ENCODE peak calls at places on chromosomes 13 and 19, in eight cellular contexts. U is C1 segment of cervical spinal cord, Y is DMS 273 treated with DMSO at 0.1 percent for 48 hours, A is HS-5, G is colonic mucosa, L is GF-D8, S is D721Med, C is fibroblast of the aortic adventitia. I is an unnamed sample.

GRCh38 chr13:26379831-26380230 is 125.9 kb downstream of the CDK8 start:
- DNase-seq in U (no peak), Y (no peak), A (no peak), G (no peak), L (no peak), S (no peak), C (no peak), I (no peak)

GRCh38 chr19:18851673-18852325 is 20.0 kb downstream of the UPF1 start:
- DNase-seq in U (no peak), Y (no peak), A (no peak), G (no peak), L (no peak), S (no peak), C (no peak), I (no peak)

GRCh38 chr19:47377801-47378200 is 28.7 kb downstream of the DHX34 start:
- DNase-seq in U (no peak), Y (no peak), A (no peak), G (no peak), L (no peak), S (peak; percentile 6), C (no peak), I (no peak)

GRCh38 chr13:20980420-20980819 is 77.9 kb upstream of the XPO4 start:
- DNase-seq in U (no peak), Y (no peak), A (no peak), G (no peak), L (peak; percentile 92), S (no peak), C (no peak), I (no peak)

GRCh38 chr19:41273076-41273475 is 8.9 kb downstream of the HNRNPUL1 start:
- DNase-seq in U (no peak), Y (no peak), A (no peak), G (no peak), L (no peak), S (no peak), C (no peak), I (no peak)

GRCh38 chr19:7482584-7483439 is 6.0 kb downstream of the PEX11G start:
- DNase-seq in U (no peak), Y (no peak), A (no peak), G (peak; percentile 74), L (no peak), S (no peak), C (no peak), I (no peak)

GRCh38 chr13:34971473-34971872 is 29.4 kb downstream of the NBEA start:
- DNase-seq in U (no peak), Y (no peak), A (no peak), G (no peak), L (no peak), S (no peak), C (no peak), I (no peak)

GRCh38 chr13:22086593-22086992 is 415.7 kb downstream of the FGF9 start:
- DNase-seq in U (no peak), Y (no peak), A (no peak), G (no peak), L (no peak), S (no peak), C (peak; percentile 63), I (no peak)

GRCh38 chr13:42524487-42525034 is 49.4 kb upstream of the TNFSF11 start:
- DNase-seq in U (no peak), Y (no peak), A (no peak), G (no peak), L (no peak), S (no peak), C (peak; percentile 25), I (no peak)

GRCh38 chr13:98216711-98217110 is 39.6 kb upstream of the RNF113B start:
- DNase-seq in U (no peak), Y (no peak), A (no peak), G (no peak), L (no peak), S (no peak), C (no peak), I (no peak)

GRCh38 chr19:11735375-11735774 is 3.4 kb downstream of the ZNF823 start:
- DNase-seq in U (no peak), Y (no peak), A (no peak), G (peak; percentile 56), L (no peak), S (no peak), C (no peak), I (no peak)